ENCODE peak calls at places on chromosomes 11 and 22, in eight cellular contexts. M is GM23338; W is mesendoderm; B is fibroblast of lung; S is CD8-positive, alpha-beta T cell; U is upper lobe of right lung; F is aorta; X is body of pancreas. A is an unnamed sample.

GRCh38 chr22:42831712-42832111 is 25.4 kb downstream of the ARFGAP3 start:
- DNase-seq in M (no peak), W (no peak), B (no peak), S (no peak), U (no peak), F (no peak), X (no peak), A (no peak)

GRCh38 chr22:33697640-33698039 is 222.6 kb downstream of the LARGE1 start:
- DNase-seq in M (no peak), W (no peak), B (no peak), S (no peak), U (no peak), F (no peak), X (no peak), A (no peak)

GRCh38 chr11:94536386-94536785 is 7.3 kb upstream of the FUT4 start:
- DNase-seq in M (no peak), W (no peak), B (no peak), S (no peak), U (no peak), F (no peak), X (no peak), A (no peak)

GRCh38 chr11:72160319-72160718 is 24.8 kb downstream of the FOLR3 start:
- DNase-seq in M (no peak), W (no peak), B (peak; percentile 8), S (no peak), U (no peak), F (no peak), X (no peak), A (no peak)

GRCh38 chr22:26592368-26593015 is 2.6 kb upstream of the TPST2 start:
- DNase-seq in M (no peak), W (no peak), B (no peak), S (peak; percentile 72), U (no peak), F (no peak), X (no peak), A (no peak)

GRCh38 chr11:72039108-72039850 is 40.6 kb downstream of the IL18BP start:
- DNase-seq in M (peak; percentile 19), W (no peak), B (peak; percentile 81), S (no peak), U (peak; percentile 82), F (no peak), X (peak; percentile 77), A (peak; percentile 27)

GRCh38 chr22:44729391-44730012 is 22.9 kb upstream of the ARHGAP8 start:
- DNase-seq in M (no peak), W (no peak), B (peak; percentile 70), S (no peak), U (no peak), F (no peak), X (no peak), A (peak; percentile 86)

GRCh38 chr11:27699242-27699925 is 871 bp downstream of the BDNF start:
- DNase-seq in M (peak; percentile 72), W (peak; percentile 69), B (peak; percentile 59), S (no peak), U (peak; percentile 54), F (no peak), X (peak; percentile 9), A (peak; percentile 61)

GRCh38 chr11:130999992-131000770 is 83.9 kb upstream of the SNX19 start:
- DNase-seq in M (no peak), W (peak; percentile 22), B (peak; percentile 97), S (no peak), U (no peak), F (no peak), X (no peak), A (no peak)

GRCh38 chr11:131973017-131973416 is 602.6 kb downstream of the NTM start:
- DNase-seq in M (no peak), W (no peak), B (no peak), S (no peak), U (no peak), F (no peak), X (no peak), A (no peak)

GRCh38 chr11:665062-665706 is 28.1 kb downstream of the DRD4 start:
- DNase-seq in M (no peak), W (no peak), B (peak; percentile 66), S (no peak), U (no peak), F (no peak), X (no peak), A (peak; percentile 8)
- H3K36me3 ChIP-seq in M (no peaks in the 10 kb centered on the region), W (peaks cover 3% of the 10 kb centered on the region), B (no peaks in the 10 kb centered on the region), S (no peaks in the 10 kb centered on the region), U (peaks cover 24% of the 10 kb centered on the region), F (no peaks in the 10 kb centered on the region), X (no peaks in the 10 kb centered on the region), A (peaks cover 2% of the 10 kb centered on the region)

GRCh38 chr11:75689861-75690641 is 21.2 kb upstream of the MAP6 start:
- DNase-seq in M (no peak), W (no peak), B (no peak), S (no peak), U (no peak), F (no peak), X (no peak), A (no peak)

GRCh38 chr11:75691804-75692203 is 23.0 kb upstream of the MAP6 start:
- DNase-seq in M (no peak), W (no peak), B (no peak), S (no peak), U (no peak), F (no peak), X (no peak), A (no peak)
- H3K27ac ChIP-seq in M (no peak overlapping the region), W (no peak overlapping the region), B (no peak overlapping the region), S (no peak overlapping the region), U (no peak overlapping the region), F (no peak overlapping the region), X (no peak overlapping the region), A (no peak overlapping the region)

DNA sequence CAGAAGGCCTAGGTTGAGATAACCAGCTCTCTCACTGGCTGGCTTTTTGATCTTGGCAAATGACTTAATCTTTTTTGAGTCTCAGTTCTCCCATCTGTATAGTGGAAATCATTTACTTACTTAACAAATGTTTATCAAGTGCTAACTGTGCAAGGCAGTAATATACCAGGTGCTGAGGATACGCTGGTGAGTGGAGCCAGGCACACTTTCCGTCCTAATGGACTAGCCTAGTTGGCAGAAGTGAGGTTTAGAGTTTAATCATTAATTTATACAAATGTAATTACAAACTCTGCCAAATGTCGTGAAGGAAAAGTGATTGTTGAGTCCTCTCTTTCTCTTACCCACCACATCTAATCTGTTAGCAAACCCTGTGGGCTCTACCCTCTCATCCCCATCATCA is 33.3 kb downstream of the EXT2 start:
- DNase-seq in M (no peak), W (no peak), B (no peak), S (no peak), U (no peak), F (no peak), X (no peak), A (no peak)
- H3K36me3 ChIP-seq in M (no peaks in the 10 kb centered on the region), W (no peaks in the 10 kb centered on the region), B (peaks cover 6% of the 10 kb centered on the region), S (peaks cover 31% of the 10 kb centered on the region), U (peaks cover 81% of the 10 kb centered on the region), F (peaks cover 19% of the 10 kb centered on the region), X (peaks cover 16% of the 10 kb centered on the region), A (peaks cover 24% of the 10 kb centered on the region)

DNA sequence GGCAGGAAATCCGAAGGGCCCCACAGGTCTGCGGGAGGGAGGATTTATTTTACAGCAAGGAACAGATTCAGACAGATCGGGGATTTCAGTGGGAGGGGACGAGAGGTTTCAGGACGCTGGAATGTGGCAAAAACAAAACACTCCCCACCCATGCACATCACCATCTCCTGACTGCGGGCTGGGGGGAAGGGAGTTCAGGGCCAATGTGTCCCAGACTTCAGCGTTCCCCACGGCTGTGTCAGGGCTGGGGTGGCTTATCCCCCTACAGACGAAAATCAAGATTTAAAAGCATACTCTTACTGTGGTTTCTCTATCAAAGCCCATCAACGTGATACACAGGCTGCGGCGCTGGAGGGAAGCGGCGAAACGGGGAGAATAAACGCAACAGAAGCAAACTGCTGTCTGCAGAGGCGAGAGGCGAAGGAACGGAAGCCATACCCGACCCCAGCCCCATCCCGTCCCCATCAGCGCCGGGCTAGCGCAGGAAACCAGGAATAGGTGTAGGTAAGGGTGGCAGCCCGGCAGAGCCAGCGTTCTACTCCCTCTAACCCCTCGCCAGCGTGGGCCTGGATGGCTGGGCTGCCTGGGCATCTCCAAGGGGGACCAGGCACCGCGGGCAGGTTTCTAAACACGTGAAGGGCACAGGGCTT is 2.7 kb downstream of the TENM4 start:
- DNase-seq in M (peak; percentile 45), W (peak; percentile 84), B (peak; percentile 60), S (no peak), U (no peak), F (peak; percentile 47), X (no peak), A (peak; percentile 11)
- H3K27ac ChIP-seq in M (no peak overlapping the region), W (peak overlapping the region; percentile 91), B (peak overlapping the region; percentile 91), S (no peak overlapping the region), U (no peak overlapping the region), F (peak overlapping the region; percentile 58), X (no peak overlapping the region), A (no peak overlapping the region)

A was measured in cardiac muscle cell.